ENCODE peak calls at places on chromosome 10, in nine cellular contexts. K, V, U, Y, L, C, A, Q and B are unnamed samples.

GRCh38 chr10:14583967-14584366 is 190.7 kb downstream of the FAM107B start:
- DNase-seq in K (peak), V (no peak), U (no peak), Y (no peak), L (no peak), C (no peak), A (no peak), Q (no peak), B (no peak)

GRCh38 chr10:3652886-3653285 is 132.1 kb downstream of the KLF6 start:
- DNase-seq in K (no peak), V (no peak), U (no peak), Y (no peak), L (no peak), C (no peak), A (no peak), Q (no peak), B (no peak)

GRCh38 chr10:36721851-36722250 is 403.5 kb upstream of the ANKRD30A start:
- DNase-seq in K (no peak), V (no peak), U (peak), Y (no peak), L (no peak), C (no peak), A (no peak), Q (no peak), B (no peak)

GRCh38 chr10:29142516-29143314 is 146.2 kb upstream of the LYZL1 start:
- DNase-seq in K (peak), V (no peak), U (no peak), Y (no peak), L (no peak), C (no peak), A (no peak), Q (no peak), B (no peak)

GRCh38 chr10:133378251-133379096 is 588 bp upstream of the PAOX start:
- DNase-seq in K (peak), V (peak), U (peak), Y (peak), L (no peak), C (peak), A (no peak), Q (no peak), B (peak)

GRCh38 chr10:126478600-126478999 is 90.3 kb upstream of the ADAM12 start:
- DNase-seq in K (no peak), V (no peak), U (no peak), Y (no peak), L (no peak), C (no peak), A (no peak), Q (no peak), B (no peak)

GRCh38 chr10:3808689-3809199 is 23.7 kb upstream of the KLF6 start:
- DNase-seq in K (no peak), V (no peak), U (no peak), Y (no peak), L (no peak), C (no peak), A (no peak), Q (no peak), B (no peak)

GRCh38 chr10:110430369-110431273 is 67.1 kb upstream of the DUSP5 start:
- DNase-seq in K (no peak), V (no peak), U (no peak), Y (no peak), L (no peak), C (no peak), A (no peak), Q (no peak), B (no peak)

GRCh38 chr10:101289541-101289940 is 60.3 kb upstream of the LBX1 start:
- DNase-seq in K (peak), V (no peak), U (no peak), Y (no peak), L (no peak), C (no peak), A (no peak), Q (no peak), B (no peak)

GRCh38 chr10:35650894-35651293 is 8.8 kb upstream of the FZD8 start:
- DNase-seq in K (no peak), V (no peak), U (no peak), Y (no peak), L (peak), C (no peak), A (no peak), Q (no peak), B (peak)

GRCh38 chr10:114940735-114941134 is 2.7 kb downstream of the TRUB1 start:
- DNase-seq in K (no peak), V (no peak), U (no peak), Y (no peak), L (no peak), C (no peak), A (no peak), Q (peak), B (no peak)

GRCh38 chr10:1063232-1063862 is 7.2 kb downstream of the WDR37 start:
- DNase-seq in K (no peak), V (no peak), U (no peak), Y (no peak), L (no peak), C (no peak), A (no peak), Q (no peak), B (no peak)

GRCh38 chr10:30968711-30969110 is 63.0 kb downstream of the ZNF438 start:
- DNase-seq in K (no peak), V (no peak), U (no peak), Y (no peak), L (no peak), C (no peak), A (no peak), Q (no peak), B (no peak)

GRCh38 chr10:4658777-4659176 is 167.2 kb upstream of the AKR1E2 start:
- DNase-seq in K (no peak), V (no peak), U (no peak), Y (no peak), L (no peak), C (peak), A (no peak), Q (no peak), B (no peak)

GRCh38 chr10:119807960-119808697 is 64.5 kb downstream of the MCMBP start:
- DNase-seq in K (no peak), V (no peak), U (no peak), Y (no peak), L (no peak), C (no peak), A (no peak), Q (no peak), B (no peak)

GRCh38 chr10:88039496-88040200 is 176.2 kb downstream of the PTEN start:
- DNase-seq in K (no peak), V (no peak), U (no peak), Y (peak), L (no peak), C (no peak), A (no peak), Q (peak), B (no peak)

GRCh38 chr10:84783386-84783785 is 455.0 kb downstream of the CCSER2 start:
- DNase-seq in K (peak), V (no peak), U (no peak), Y (peak), L (peak), C (peak), A (peak), Q (peak), B (peak)

GRCh38 chr10:80526742-80527141 is 11.0 kb upstream of the SH2D4B start:
- DNase-seq in K (no peak), V (no peak), U (no peak), Y (no peak), L (no peak), C (peak), A (no peak), Q (no peak), B (no peak)

GRCh38 chr10:124320778-124321432 is 97.8 kb downstream of the OAT start:
- DNase-seq in K (peak), V (no peak), U (peak), Y (no peak), L (no peak), C (no peak), A (no peak), Q (no peak), B (no peak)

GRCh38 chr10:76975131-76975530 is 662.5 kb downstream of the KCNMA1 start:
- DNase-seq in K (no peak), V (no peak), U (no peak), Y (no peak), L (no peak), C (no peak), A (no peak), Q (no peak), B (no peak)

GRCh38 chr10:10792681-10793080 is 225.0 kb upstream of the CELF2 start:
- DNase-seq in K (no peak), V (no peak), U (no peak), Y (no peak), L (no peak), C (no peak), A (no peak), Q (peak), B (peak)

GRCh38 chr10:124744688-124745055 is 494 bp upstream of the FAM53B start:
- DNase-seq in K (no peak), V (peak), U (no peak), Y (peak), L (no peak), C (no peak), A (no peak), Q (peak), B (no peak)

GRCh38 chr10:514137-514671 is 175.3 kb downstream of the DIP2C start:
- DNase-seq in K (no peak), V (peak), U (no peak), Y (no peak), L (peak), C (peak), A (no peak), Q (no peak), B (peak)

GRCh38 chr10:70508912-70509366 is 30.4 kb downstream of the PALD1 start:
- DNase-seq in K (peak), V (no peak), U (peak), Y (no peak), L (peak), C (peak), A (no peak), Q (no peak), B (peak)

GRCh38 chr10:9735731-9736130 is 1281.9 kb upstream of the CELF2 start:
- DNase-seq in K (no peak), V (no peak), U (no peak), Y (no peak), L (no peak), C (no peak), A (no peak), Q (no peak), B (no peak)

GRCh38 chr10:94361161-94361794 is 1.5 kb downstream of the NOC3L start:
- DNase-seq in K (no peak), V (peak), U (peak), Y (peak), L (no peak), C (no peak), A (no peak), Q (peak), B (no peak)

GRCh38 chr10:18261660-18262292 is 121.6 kb downstream of the CACNB2 start:
- DNase-seq in K (no peak), V (no peak), U (no peak), Y (no peak), L (no peak), C (no peak), A (no peak), Q (no peak), B (no peak)

GRCh38 chr10:124057580-124057979 is 35.8 kb downstream of the CHST15 start:
- DNase-seq in K (no peak), V (no peak), U (no peak), Y (no peak), L (no peak), C (no peak), A (peak), Q (no peak), B (no peak)

GRCh38 chr10:99560277-99561126 is 27.8 kb downstream of the NKX2-3 start:
- DNase-seq in K (peak), V (peak), U (peak), Y (peak), L (peak), C (peak), A (peak), Q (peak), B (peak)

GRCh38 chr10:131839351-131839750 is 61.5 kb upstream of the PPP2R2D start:
- DNase-seq in K (peak), V (no peak), U (no peak), Y (no peak), L (no peak), C (no peak), A (no peak), Q (no peak), B (no peak)

GRCh38 chr10:6348091-6348862 is 145.5 kb downstream of the PFKFB3 start:
- DNase-seq in K (no peak), V (peak), U (no peak), Y (no peak), L (no peak), C (peak), A (no peak), Q (peak), B (no peak)